ENCODE peak calls at places on chromosomes 1 and 21, in seven cellular contexts. T is epithelial cell of esophagus, B is astrocyte of the spinal cord, D is upper lobe of right lung, N is pancreas, G is HFF-Myc, X is BJ. W is an unnamed sample.

GRCh38 chr1:156119503-156120209 is 5.1 kb downstream of the LMNA start:
- DNase-seq in X (no peak), N (no peak), G (no peak), D (no peak), B (peak), T (peak), W (no peak)

GRCh38 chr1:111280267-111280666 is 10.4 kb upstream of the CHIA start:
- DNase-seq in B (no peak), T (no peak), D (no peak), G (no peak), N (no peak), X (no peak), W (no peak)

GRCh38 chr1:40592107-40592773 is 60.8 kb downstream of the ZNF684 start:
- DNase-seq in T (peak), B (peak), N (no peak), D (no peak), X (no peak), G (no peak), W (no peak)

GRCh38 chr1:4650981-4651380 is 3.4 kb upstream of the AJAP1 start:
- DNase-seq in X (no peak), N (no peak), T (no peak), G (no peak), B (no peak), D (peak), W (no peak)

GRCh38 chr1:150006881-150007401 is 3.6 kb downstream of the OTUD7B start:
- DNase-seq in T (peak), G (no peak), D (no peak), N (no peak), X (no peak), B (peak), W (no peak)

GRCh38 chr1:2413495-2414296 is 1.3 kb upstream of the PEX10 start:
- DNase-seq in D (no peak), X (no peak), T (no peak), G (no peak), B (no peak), N (peak), W (no peak)

GRCh38 chr1:115373305-115373704 is 35.3 kb upstream of the NGF start:
- DNase-seq in N (no peak), B (peak), T (peak), D (no peak), X (peak), G (no peak), W (peak)

GRCh38 chr1:175145899-175146298 is 46.7 kb downstream of the KIAA0040 start:
- DNase-seq in B (no peak), G (no peak), D (no peak), X (no peak), T (peak), N (no peak), W (no peak)

GRCh38 chr1:91876040-91876470 is 9.9 kb downstream of the TGFBR3 start:
- DNase-seq in G (no peak), N (no peak), B (no peak), D (no peak), X (no peak), T (no peak), W (no peak)

GRCh38 chr1:30058966-30059365 is 664.4 kb downstream of the MATN1 start:
- DNase-seq in D (no peak), B (peak), N (no peak), T (peak), X (peak), G (peak), W (peak)

GRCh38 chr1:212814548-212814947 is 22.9 kb downstream of the TATDN3 start:
- DNase-seq in N (no peak), X (no peak), G (no peak), B (no peak), T (no peak), D (no peak), W (no peak)

GRCh38 chr1:222896630-222897526 is 82.0 kb downstream of the DISP1 start:
- DNase-seq in T (no peak), B (no peak), G (no peak), N (no peak), X (no peak), D (no peak), W (no peak)

GRCh38 chr1:201405484-201405831 is 6.3 kb upstream of the LAD1 start:
- DNase-seq in G (no peak), X (no peak), N (peak), T (no peak), B (no peak), D (peak), W (peak)

GRCh38 chr21:28159396-28159795 is 833.3 kb downstream of the LTN1 start:
- DNase-seq in G (no peak), B (no peak), N (no peak), D (no peak), T (no peak), X (no peak), W (no peak)

GRCh38 chr1:2984399-2985061 is 36.7 kb upstream of the ACTRT2 start:
- DNase-seq in G (no peak), N (no peak), T (no peak), X (no peak), D (peak), B (no peak), W (no peak)

GRCh38 chr1:227228201-227228600 is 90.1 kb downstream of the CDC42BPA start:
- DNase-seq in X (no peak), G (no peak), D (no peak), N (no peak), B (no peak), T (no peak), W (no peak)

DNA sequence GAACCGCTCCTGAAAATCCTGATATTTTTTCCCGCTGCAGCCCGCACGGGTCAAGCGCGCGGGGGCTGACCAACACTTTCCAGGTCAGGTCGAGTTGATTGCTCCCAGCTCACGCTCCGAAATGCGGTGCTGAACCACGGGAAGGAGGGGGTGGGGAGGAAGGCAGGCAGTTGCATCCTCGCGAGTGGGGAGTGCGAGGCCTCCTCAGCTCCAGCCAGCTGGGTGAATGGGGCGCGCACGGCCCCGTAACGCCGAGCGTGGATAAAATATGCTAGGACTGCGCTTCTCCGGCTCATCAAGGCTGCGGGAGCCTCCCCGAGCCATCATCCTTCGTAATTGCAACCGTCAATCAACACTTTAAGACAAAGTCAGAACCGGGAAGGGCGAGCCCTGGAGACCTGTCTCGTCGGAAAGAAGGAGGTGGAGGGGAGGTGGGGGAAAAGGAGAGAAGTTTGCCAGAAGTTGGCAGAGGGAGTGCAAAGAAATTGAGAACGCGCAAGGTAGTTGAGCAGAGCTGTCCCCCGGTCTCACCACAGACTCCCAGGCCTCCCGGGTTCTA is 8.0 kb downstream of the NR5A2 start:
- DNase-seq in G (no peak), B (no peak), T (no peak), X (no peak), N (peak), D (no peak), W (no peak)
- H3K4me3 ChIP-seq in G (no peak), B (no peak), T (no peak), X (no peak), N (peak), D (no peak), W (no peak)

DNA sequence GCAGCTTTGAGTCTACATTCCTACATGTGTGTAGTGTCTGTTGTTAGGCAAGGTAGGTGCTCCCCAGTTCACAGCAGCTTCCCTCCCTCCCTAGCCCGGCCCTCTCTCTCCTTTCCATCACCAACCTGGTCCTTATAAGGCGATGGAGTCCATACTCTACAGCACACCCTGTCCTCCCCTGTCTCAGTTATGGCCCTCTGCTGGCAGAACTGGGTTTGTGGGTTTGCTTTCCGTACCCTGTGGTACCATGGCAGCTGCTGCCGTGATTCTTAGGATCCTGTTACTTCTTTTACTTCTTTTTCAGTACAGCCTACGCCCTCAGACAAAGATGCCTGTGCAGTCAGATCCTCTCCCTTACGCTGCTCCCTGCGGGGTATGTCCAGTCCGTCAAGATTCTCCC is 31.7 kb downstream of the AK5 start:
- DNase-seq in T (peak), G (peak), D (no peak), X (no peak), N (no peak), B (no peak), W (no peak)
- TF ChIP-seq CTCF in T (peak), G (peak), D (no peak), X (peak), N (no peak), B (peak), W (peak)

GRCh38 chr1:204289280-204289679 is 70.4 kb downstream of the PLEKHA6 start:
- DNase-seq in N (no peak), G (no peak), D (no peak), T (no peak), X (no peak), B (no peak), W (no peak)
- H3K4me3 ChIP-seq in N (no peak), G (no peak), D (no peak), T (no peak), X (no peak), B (no peak), W (no peak)

GRCh38 chr1:46300673-46301405 is 2.6 kb downstream of the LRRC41 start:
- DNase-seq in T (peak), G (no peak), B (peak), N (no peak), D (no peak), X (no peak), W (no peak)

GRCh38 chr1:46301406-46302090 is 1.9 kb downstream of the LRRC41 start:
- DNase-seq in T (peak), N (no peak), D (peak), G (no peak), X (no peak), B (peak), W (no peak)

GRCh38 chr1:46303872-46304326 is 401 bp downstream of the UQCRH start:
- DNase-seq in T (peak), D (no peak), G (no peak), B (no peak), N (no peak), X (no peak), W (no peak)

GRCh38 chr1:46303038-46303871 is at the start of the genes LRRC41 and UQCRH:
- DNase-seq in T (peak), B (peak), D (peak), G (peak), X (peak), N (peak), W (peak)

GRCh38 chr1:46302091-46303037 is 1.1 kb downstream of the LRRC41 start:
- DNase-seq in D (peak), B (peak), T (peak), X (no peak), N (peak), G (no peak), W (no peak)
- TF ChIP-seq CTCF in D (peak), B (peak), T (no peak), X (no peak), N (no peak), G (no peak), W (no peak)

DNA sequence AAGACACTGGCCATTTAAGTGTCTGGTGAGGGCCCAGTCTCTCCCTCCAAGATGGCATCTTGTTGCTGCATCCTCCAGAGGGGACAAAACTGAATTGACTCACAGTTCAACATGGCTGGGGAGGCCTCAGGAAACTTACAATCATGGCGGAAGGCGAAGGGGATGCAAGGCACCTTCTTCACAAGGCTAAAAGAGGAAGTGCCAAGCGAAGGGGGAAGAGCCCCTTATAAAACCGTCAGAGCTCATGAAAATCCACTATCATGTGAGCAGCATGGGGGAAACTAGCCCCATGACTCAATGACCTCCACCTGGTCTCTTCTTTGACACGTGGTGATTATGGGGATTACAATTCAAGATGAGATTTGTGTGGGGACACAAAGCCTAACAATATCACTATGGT is 280.1 kb downstream of the HHAT start:
- DNase-seq in D (no peak), B (no peak), T (no peak), X (no peak), N (no peak), G (no peak), W (no peak)
- H3K4me3 ChIP-seq in D (no peak), B (no peak), T (no peak), X (no peak), N (no peak), G (no peak), W (no peak)

DNA sequence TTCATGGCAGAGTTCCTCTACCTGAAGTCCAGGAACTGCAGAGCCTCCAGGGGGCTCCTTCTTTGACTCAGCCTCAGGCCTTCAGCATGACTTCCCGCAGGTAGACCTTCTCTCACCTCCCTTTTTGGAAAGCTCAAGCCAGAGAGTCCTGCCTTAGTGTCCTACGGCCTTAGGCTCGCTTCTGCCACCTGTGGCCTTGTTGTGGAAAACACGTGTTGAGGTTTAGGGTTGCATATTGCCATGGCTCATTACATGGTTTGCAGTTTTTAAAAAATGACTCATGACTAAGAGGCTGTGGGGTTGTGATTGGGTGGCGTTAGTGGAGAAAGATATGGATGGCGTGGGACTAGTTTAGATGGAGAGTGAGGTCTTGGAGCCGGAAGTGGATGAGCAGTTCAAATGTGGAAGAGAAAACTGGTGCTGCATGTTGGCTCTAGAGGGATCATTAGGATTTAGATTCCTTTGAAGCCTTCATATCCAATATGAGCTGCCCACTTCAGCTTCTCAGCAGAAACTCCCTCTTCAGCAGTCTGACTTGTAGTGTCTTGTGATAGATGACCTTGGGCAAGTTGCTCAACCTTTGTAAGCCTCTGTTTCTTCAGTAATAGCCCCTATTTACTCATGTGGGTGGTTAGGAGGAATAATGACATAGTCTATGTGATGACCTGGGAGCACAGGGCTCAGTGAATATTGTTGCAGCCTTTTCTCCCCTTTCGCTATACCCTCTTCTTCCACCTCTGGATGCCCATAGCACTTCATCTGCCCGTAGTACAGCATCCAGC is 6.5 kb upstream of the FGGY start:
- DNase-seq in X (no peak), D (peak), N (peak), B (peak), G (no peak), T (peak), W (no peak)
- TF ChIP-seq CTCF in X (peak), D (peak), N (no peak), B (peak), G (peak), T (peak), W (peak)

DNA sequence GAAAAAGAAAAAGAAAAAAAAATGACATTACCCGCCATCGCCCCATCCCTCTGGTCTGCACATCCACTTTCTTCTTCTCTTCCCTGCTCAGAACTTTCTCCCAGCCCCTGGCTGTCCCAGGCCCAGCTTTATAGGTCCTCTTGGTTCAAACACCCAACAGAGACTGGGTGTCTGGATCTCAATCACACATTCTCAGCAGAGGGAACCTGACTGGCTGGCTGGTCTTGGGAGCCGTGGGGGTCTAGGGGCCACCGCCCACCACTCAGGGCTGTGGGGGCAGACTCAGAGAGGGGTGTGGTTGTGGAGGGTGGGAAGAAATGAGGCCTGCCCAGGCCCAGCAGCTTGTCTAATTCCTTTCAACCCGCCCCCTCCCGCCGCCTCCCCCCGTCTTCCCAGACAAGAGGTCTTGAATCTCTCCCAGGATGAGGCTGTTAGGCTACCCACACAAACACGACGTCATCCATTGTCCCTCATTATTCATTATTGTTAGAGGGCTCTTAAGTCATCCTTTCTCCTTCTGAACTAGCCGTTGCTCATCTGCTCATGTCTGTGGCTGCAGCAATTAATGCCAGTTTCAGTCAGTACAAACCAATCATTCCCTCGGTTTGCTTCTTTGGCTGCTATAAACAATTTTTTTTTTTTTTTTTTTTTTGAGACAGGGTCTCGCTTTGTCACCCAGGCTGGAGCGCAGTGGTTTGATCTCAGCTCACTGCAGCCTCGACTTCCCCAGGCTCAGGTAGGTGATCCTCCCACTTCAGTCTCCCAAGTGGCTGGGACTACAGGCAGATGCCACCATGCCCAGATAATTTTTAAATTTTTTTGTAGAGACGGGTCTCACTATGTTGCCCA is 40.6 kb upstream of the CLIC4 start:
- DNase-seq in X (no peak), T (peak), B (peak), N (no peak), G (no peak), D (no peak), W (peak)
- H3K4me3 ChIP-seq in X (no peak), T (no peak), B (no peak), N (no peak), G (no peak), D (no peak), W (no peak)

GRCh38 chr1:159892944-159893343 is 7.0 kb downstream of the CFAP45 start:
- DNase-seq in T (peak), D (no peak), X (no peak), G (no peak), N (no peak), B (no peak), W (no peak)

GRCh38 chr1:159891275-159892157 is 8.4 kb downstream of the CFAP45 start:
- DNase-seq in G (peak), B (peak), D (peak), X (peak), T (peak), N (peak), W (peak)

GRCh38 chr1:159884296-159884695 is 15.7 kb downstream of the CFAP45 start:
- DNase-seq in B (no peak), X (no peak), D (no peak), N (no peak), T (no peak), G (no peak), W (no peak)

GRCh38 chr1:159889202-159889601 is 10.8 kb downstream of the CFAP45 start:
- DNase-seq in T (no peak), X (no peak), B (no peak), G (no peak), D (no peak), N (no peak), W (no peak)

DNA sequence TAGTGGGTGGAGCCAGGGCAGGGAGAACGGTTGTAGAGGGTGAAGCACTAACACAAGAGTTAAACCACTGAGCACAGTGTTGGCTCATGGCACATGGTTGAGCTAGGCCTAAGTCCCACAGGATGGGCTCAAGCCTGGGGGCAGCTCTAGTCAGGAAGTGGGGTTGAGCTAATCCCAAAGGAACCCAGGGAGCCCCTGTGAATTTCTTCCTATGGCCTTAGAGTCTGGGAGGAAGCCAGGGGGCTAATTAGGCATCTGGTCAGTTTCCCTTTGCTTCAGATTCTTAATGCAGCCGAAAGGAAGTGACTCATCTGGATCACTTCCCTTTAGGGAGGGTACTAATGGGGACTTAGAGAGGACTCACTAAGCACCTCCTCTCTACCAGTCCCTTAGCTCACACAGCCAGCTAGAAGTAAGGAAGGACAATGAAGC is 10.1 kb downstream of the CFAP45 start:
- DNase-seq in G (peak), N (no peak), D (no peak), T (peak), X (peak), B (peak), W (peak)
- TF ChIP-seq CTCF in G (no peak), N (no peak), D (no peak), T (no peak), X (no peak), B (no peak), W (no peak)

GRCh38 chr1:230618537-230618936 is 23.7 kb upstream of the COG2 start:
- DNase-seq in B (no peak), T (no peak), G (no peak), N (no peak), D (no peak), X (no peak), W (no peak)
- H3K4me3 ChIP-seq in B (no peak), T (no peak), G (no peak), N (no peak), D (no peak), X (no peak), W (no peak)

W was measured in kidney epithelial cell.